ENCODE peak calls at places on chromosomes 1 and 21, in seven cellular contexts. R is neuronal stem cell; K is AG10803; Z is activated CD4-positive, alpha-beta T cell treated with anti-CD3 and anti-CD28 coated beads, Interleukin-2, amount 50 U/mL, for 24 hours; G is activated CD8-positive, alpha-beta T cell treated with anti-CD3 and anti-CD28 coated beads, Interleukin-2, amount 10 ng/mL, durations not matched to agents 7 days and 5 days; L is C1 segment of cervical spinal cord; X is pancreas. F is an unnamed sample.

GRCh38 chr1:156122519-156123355 is 8.2 kb downstream of the LMNA start:
- DNase-seq in R (no peak), K (peak; percentile 84), Z (no peak), G (no peak), L (no peak), X (peak; percentile 86), F (no peak)

GRCh38 chr1:54800899-54801759 is at the start of gene TTC22:
- DNase-seq in R (no peak), K (no peak), Z (peak; percentile 59), G (peak; percentile 85), L (no peak), X (peak; percentile 87), F (no peak)

GRCh38 chr1:91402023-91402422 is 2.6 kb downstream of the HFM1 start:
- DNase-seq in R (no peak), K (peak; percentile 15), Z (no peak), G (no peak), L (no peak), X (no peak), F (no peak)

GRCh38 chr1:180188103-180188506 is 33.4 kb downstream of the QSOX1 start:
- DNase-seq in R (peak; percentile 45), K (peak; percentile 45), Z (no peak), G (no peak), L (no peak), X (peak; percentile 72), F (peak; percentile 80)

GRCh38 chr1:81982523-81982922 is 181.8 kb downstream of the ADGRL2 start:
- DNase-seq in R (no peak), K (no peak), Z (no peak), G (no peak), L (no peak), X (no peak), F (no peak)

GRCh38 chr1:176880954-176881595 is 283.4 kb downstream of the ASTN1 start:
- DNase-seq in R (peak; percentile 85), K (peak; percentile 68), Z (peak; percentile 5), G (peak; percentile 63), L (peak; percentile 27), X (peak; percentile 90), F (peak; percentile 82)

GRCh38 chr21:23853796-23854379 is 1753.4 kb downstream of the MRPL39 start:
- DNase-seq in R (peak; percentile 6), K (no peak), Z (no peak), G (peak; percentile 52), L (peak; percentile 6), X (no peak), F (no peak)

GRCh38 chr1:51660570-51660969 is 43.7 kb downstream of the OSBPL9 start:
- DNase-seq in R (no peak), K (no peak), Z (no peak), G (no peak), L (no peak), X (no peak), F (no peak)

GRCh38 chr1:27872802-27873665 is 690 bp downstream of the THEMIS2 start:
- DNase-seq in R (no peak), K (peak; percentile 16), Z (no peak), G (peak; percentile 44), L (peak; percentile 61), X (peak; percentile 58), F (no peak)

GRCh38 chr1:225962440-225962975 is 21.5 kb upstream of the LEFTY2 start:
- DNase-seq in R (no peak), K (no peak), Z (peak; percentile 26), G (peak; percentile 72), L (peak; percentile 3), X (peak; percentile 93), F (peak; percentile 86)

GRCh38 chr1:43206721-43207228 is 34.6 kb downstream of the CFAP57 start:
- DNase-seq in R (no peak), K (peak; percentile 99), Z (no peak), G (no peak), L (no peak), X (no peak), F (peak; percentile 62)

GRCh38 chr1:210237514-210237913 is 4.9 kb downstream of the SERTAD4 start:
- DNase-seq in R (no peak), K (no peak), Z (no peak), G (no peak), L (no peak), X (no peak), F (no peak)

GRCh38 chr1:204072951-204073836 is at the start of gene SOX13:
- DNase-seq in R (peak; percentile 80), K (peak; percentile 88), Z (no peak), G (no peak), L (peak; percentile 60), X (peak; percentile 92), F (peak; percentile 92)

GRCh38 chr1:92817986-92818764 is 13.7 kb upstream of the RPL5 start:
- DNase-seq in R (no peak), K (peak; percentile 54), Z (no peak), G (peak; percentile 33), L (no peak), X (no peak), F (no peak)

GRCh38 chr1:207017615-207018559 is 14.7 kb downstream of the C1orf116 start:
- DNase-seq in R (no peak), K (no peak), Z (no peak), G (no peak), L (no peak), X (no peak), F (no peak)

GRCh38 chr1:41394918-41395598 is 33.8 kb downstream of the FOXO6 start:
- DNase-seq in R (peak; percentile 88), K (no peak), Z (no peak), G (no peak), L (no peak), X (no peak), F (peak; percentile 84)

GRCh38 chr21:26842300-26842699 is 2.9 kb downstream of the ADAMTS1 start:
- DNase-seq in R (no peak), K (peak; percentile 81), Z (no peak), G (no peak), L (no peak), X (no peak), F (no peak)

GRCh38 chr21:45029298-45029967 is 44.9 kb upstream of the ADARB1 start:
- DNase-seq in R (no peak), K (peak; percentile 50), Z (no peak), G (no peak), L (no peak), X (no peak), F (no peak)

GRCh38 chr1:150688786-150689185 is 8.2 kb downstream of the GOLPH3L start:
- DNase-seq in R (no peak), K (no peak), Z (no peak), G (no peak), L (no peak), X (no peak), F (no peak)

GRCh38 chr1:101178688-101179491 is 57.9 kb upstream of the S1PR1 start:
- DNase-seq in R (no peak), K (no peak), Z (peak; percentile 65), G (peak; percentile 60), L (no peak), X (no peak), F (no peak)

GRCh38 chr1:111369177-111369576 is 58.4 kb downstream of the OVGP1 start:
- DNase-seq in R (no peak), K (no peak), Z (no peak), G (no peak), L (no peak), X (no peak), F (no peak)

GRCh38 chr1:147599362-147600118 is 58.2 kb downstream of the BCL9 start:
- DNase-seq in R (peak; percentile 97), K (peak; percentile 95), Z (peak; percentile 96), G (peak; percentile 96), L (peak; percentile 95), X (peak; percentile 99), F (peak; percentile 99)

GRCh38 chr1:153763365-153764225 is 11.6 kb upstream of the SLC27A3 start:
- DNase-seq in R (no peak), K (no peak), Z (no peak), G (no peak), L (peak; percentile 5), X (no peak), F (no peak)

GRCh38 chr1:28512058-28512611 is 6.3 kb downstream of the RCC1 start:
- DNase-seq in R (no peak), K (no peak), Z (peak; percentile 27), G (no peak), L (no peak), X (no peak), F (no peak)

GRCh38 chr1:37947364-37947763 is 511 bp upstream of the INPP5B start:
- DNase-seq in R (no peak), K (no peak), Z (no peak), G (no peak), L (no peak), X (peak; percentile 22), F (no peak)